ENCODE peak calls at places on chromosome 12, in four cellular contexts. One of them, this sample, is unnamed.
A peak's percentile ranks its signal among the peaks of the same experiment; 100 is the strongest.

GRCh38 chr12:124824195-124824594 is 39.5 kb downstream of the SCARB1 start:
- DNase-seq in fibroblast of lung: no peak
- DNase-seq in CD8-positive, alpha-beta T cell: no peak
- DNase-seq in HFFc6: no peak
- DNase-seq in this sample: no peak

GRCh38 chr12:851913-852312 is 97.6 kb downstream of the RAD52 start:
- DNase-seq in fibroblast of lung: peak; percentile 79
- DNase-seq in HFFc6: peak; percentile 66
- DNase-seq in CD8-positive, alpha-beta T cell: no peak
- DNase-seq in this sample: no peak

GRCh38 chr12:79300199-79300568 is 390.6 kb downstream of the PAWR start:
- DNase-seq in HFFc6: peak; percentile 16
- DNase-seq in fibroblast of lung: peak; percentile 28
- DNase-seq in CD8-positive, alpha-beta T cell: no peak
- DNase-seq in this sample: no peak

GRCh38 chr12:59115526-59115925 is 195.2 kb upstream of the LRIG3 start:
- DNase-seq in fibroblast of lung: peak; percentile 56
- DNase-seq in CD8-positive, alpha-beta T cell: no peak
- DNase-seq in HFFc6: peak; percentile 22
- DNase-seq in this sample: no peak

GRCh38 chr12:118274066-118274465 is 98.6 kb downstream of the TAOK3 start:
- DNase-seq in fibroblast of lung: no peak
- DNase-seq in HFFc6: no peak
- DNase-seq in CD8-positive, alpha-beta T cell: no peak
- DNase-seq in this sample: no peak

GRCh38 chr12:102406033-102406584 is 74.3 kb downstream of the IGF1 start:
- DNase-seq in HFFc6: no peak
- DNase-seq in fibroblast of lung: peak; percentile 42
- DNase-seq in CD8-positive, alpha-beta T cell: no peak
- DNase-seq in this sample: no peak

GRCh38 chr12:49549735-49550710 is 11.2 kb downstream of the KCNH3 start:
- DNase-seq in fibroblast of lung: no peak
- DNase-seq in HFFc6: no peak
- DNase-seq in CD8-positive, alpha-beta T cell: no peak
- DNase-seq in this sample: no peak

GRCh38 chr12:3973939-3974644 is 100.9 kb upstream of the PARP11 start:
- DNase-seq in fibroblast of lung: no peak
- DNase-seq in HFFc6: no peak
- DNase-seq in CD8-positive, alpha-beta T cell: no peak
- DNase-seq in this sample: no peak

GRCh38 chr12:2311001-2311778 is 258.4 kb downstream of the CACNA1C start:
- DNase-seq in fibroblast of lung: peak; percentile 87
- DNase-seq in HFFc6: peak; percentile 77
- DNase-seq in CD8-positive, alpha-beta T cell: no peak
- DNase-seq in this sample: no peak

GRCh38 chr12:106790020-106790419 is 15.5 kb downstream of the RIC8B start:
- DNase-seq in HFFc6: no peak
- DNase-seq in fibroblast of lung: no peak
- DNase-seq in CD8-positive, alpha-beta T cell: no peak
- DNase-seq in this sample: no peak

GRCh38 chr12:14716848-14717444 is 20.5 kb upstream of the GUCY2C start:
- DNase-seq in HFFc6: peak; percentile 30
- DNase-seq in CD8-positive, alpha-beta T cell: peak; percentile 62
- DNase-seq in fibroblast of lung: peak; percentile 36
- DNase-seq in this sample: no peak

GRCh38 chr12:105198961-105199360 is 37.0 kb downstream of the APPL2 start:
- DNase-seq in fibroblast of lung: no peak
- DNase-seq in CD8-positive, alpha-beta T cell: no peak
- DNase-seq in HFFc6: no peak
- DNase-seq in this sample: no peak

GRCh38 chr12:54287316-54288157 is 7.0 kb downstream of the HNRNPA1 start:
- DNase-seq in fibroblast of lung: no peak
- DNase-seq in HFFc6: no peak
- DNase-seq in CD8-positive, alpha-beta T cell: no peak
- DNase-seq in this sample: no peak

DNA sequence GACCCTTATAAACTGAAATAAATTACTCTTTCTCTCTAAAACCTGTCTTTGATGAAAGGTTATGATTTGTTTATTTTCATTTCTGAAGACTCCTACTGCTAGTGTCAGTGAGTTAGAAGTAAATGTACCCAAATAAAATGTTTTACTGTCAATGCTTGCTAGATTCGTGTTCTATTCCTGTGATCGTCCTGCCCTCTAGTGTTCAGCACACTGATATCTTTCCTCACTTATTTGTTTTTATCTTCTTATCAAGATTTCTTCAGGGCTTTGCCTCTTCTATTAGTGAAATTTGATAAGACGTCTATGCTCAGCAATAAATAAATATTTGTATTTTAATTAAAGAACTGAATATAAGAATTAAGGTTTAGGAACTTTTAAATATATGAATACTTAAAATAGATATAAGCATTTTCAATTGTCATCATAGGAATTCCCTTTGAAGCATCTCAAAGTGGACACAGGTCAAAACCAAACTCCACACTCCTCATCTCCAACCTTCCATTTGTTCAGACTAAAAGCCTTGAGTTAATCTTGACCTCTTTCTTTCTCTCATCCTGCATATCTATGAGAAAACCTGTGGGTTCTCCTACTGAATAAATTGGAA is 75.8 kb downstream of the C12orf50 start:
- DNase-seq in HFFc6: peak; percentile 33
- DNase-seq in fibroblast of lung: peak; percentile 53
- DNase-seq in CD8-positive, alpha-beta T cell: no peak
- DNase-seq in this sample: no peak
- TF ChIP-seq CTCF in HFFc6: peak; percentile 79
- TF ChIP-seq CTCF in fibroblast of lung: peak; percentile 67
- TF ChIP-seq CTCF in CD8-positive, alpha-beta T cell: no peak
- TF ChIP-seq CTCF in this sample: no peak

GRCh38 chr12:131671276-131671675 is 39.6 kb upstream of the SFSWAP start:
- DNase-seq in CD8-positive, alpha-beta T cell: no peak
- DNase-seq in fibroblast of lung: no peak
- DNase-seq in HFFc6: no peak
- DNase-seq in this sample: no peak
- TF ChIP-seq CTCF in CD8-positive, alpha-beta T cell: no peak
- TF ChIP-seq CTCF in fibroblast of lung: no peak
- TF ChIP-seq CTCF in HFFc6: no peak
- TF ChIP-seq CTCF in this sample: no peak

GRCh38 chr12:69484428-69484827 is 14.2 kb downstream of the FRS2 start:
- DNase-seq in HFFc6: no peak
- DNase-seq in CD8-positive, alpha-beta T cell: no peak
- DNase-seq in fibroblast of lung: no peak
- DNase-seq in this sample: no peak
- TF ChIP-seq CTCF in HFFc6: no peak
- TF ChIP-seq CTCF in CD8-positive, alpha-beta T cell: no peak
- TF ChIP-seq CTCF in fibroblast of lung: no peak
- TF ChIP-seq CTCF in this sample: no peak

GRCh38 chr12:112782921-112783320 is 8.6 kb upstream of the RPH3A start:
- DNase-seq in fibroblast of lung: no peak
- DNase-seq in HFFc6: no peak
- DNase-seq in CD8-positive, alpha-beta T cell: no peak
- DNase-seq in this sample: no peak

GRCh38 chr12:112792306-112792705 is 758 bp downstream of the RPH3A start:
- DNase-seq in CD8-positive, alpha-beta T cell: no peak
- DNase-seq in fibroblast of lung: no peak
- DNase-seq in HFFc6: no peak
- DNase-seq in this sample: no peak

GRCh38 chr12:112792743-112793142 is 1.2 kb downstream of the RPH3A start:
- DNase-seq in fibroblast of lung: no peak
- DNase-seq in CD8-positive, alpha-beta T cell: no peak
- DNase-seq in HFFc6: no peak
- DNase-seq in this sample: no peak

GRCh38 chr12:112782250-112782649 is 9.3 kb upstream of the RPH3A start:
- DNase-seq in HFFc6: no peak
- DNase-seq in CD8-positive, alpha-beta T cell: no peak
- DNase-seq in fibroblast of lung: no peak
- DNase-seq in this sample: no peak

DNA sequence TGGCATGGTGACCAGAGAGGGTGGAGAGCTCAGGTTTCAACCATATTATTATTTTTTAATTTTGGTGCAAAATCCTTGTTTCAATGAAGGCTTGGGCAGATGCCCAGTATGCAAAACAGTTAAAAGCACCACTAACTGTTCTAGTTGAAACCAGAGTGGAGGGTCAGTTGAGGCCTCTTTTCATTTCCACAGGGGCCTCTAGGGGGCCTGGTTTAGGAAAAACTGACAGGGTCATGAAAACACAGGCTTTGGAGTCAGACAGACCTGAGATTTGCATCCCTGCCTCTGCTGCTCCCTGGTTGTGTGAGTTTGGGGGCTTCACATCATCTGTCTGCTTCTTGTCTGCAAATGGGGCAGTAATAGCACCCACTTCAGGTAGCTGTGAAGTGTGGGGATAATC is 3.3 kb upstream of the RPH3A start:
- DNase-seq in HFFc6: no peak
- DNase-seq in CD8-positive, alpha-beta T cell: no peak
- DNase-seq in fibroblast of lung: no peak
- DNase-seq in this sample: no peak
- TF ChIP-seq CTCF in HFFc6: no peak
- TF ChIP-seq CTCF in CD8-positive, alpha-beta T cell: no peak
- TF ChIP-seq CTCF in fibroblast of lung: no peak
- TF ChIP-seq CTCF in this sample: no peak

GRCh38 chr12:65911321-65911720 is 87.0 kb downstream of the HMGA2 start:
- DNase-seq in fibroblast of lung: peak; percentile 34
- DNase-seq in HFFc6: peak; percentile 47
- DNase-seq in CD8-positive, alpha-beta T cell: no peak
- DNase-seq in this sample: no peak

GRCh38 chr12:65922077-65922476 is 97.8 kb downstream of the HMGA2 start:
- DNase-seq in CD8-positive, alpha-beta T cell: no peak
- DNase-seq in HFFc6: no peak
- DNase-seq in fibroblast of lung: no peak
- DNase-seq in this sample: peak; percentile 39

GRCh38 chr12:65918057-65918456 is 93.8 kb downstream of the HMGA2 start:
- DNase-seq in HFFc6: no peak
- DNase-seq in fibroblast of lung: no peak
- DNase-seq in CD8-positive, alpha-beta T cell: no peak
- DNase-seq in this sample: no peak

GRCh38 chr12:65916991-65917676 is 92.9 kb downstream of the HMGA2 start:
- DNase-seq in HFFc6: no peak
- DNase-seq in fibroblast of lung: no peak
- DNase-seq in CD8-positive, alpha-beta T cell: no peak
- DNase-seq in this sample: no peak
- TF ChIP-seq CTCF in HFFc6: peak; percentile 16
- TF ChIP-seq CTCF in fibroblast of lung: no peak
- TF ChIP-seq CTCF in CD8-positive, alpha-beta T cell: no peak
- TF ChIP-seq CTCF in this sample: no peak

GRCh38 chr12:117100251-117100650 is 1.0 kb upstream of the TESC start:
- DNase-seq in CD8-positive, alpha-beta T cell: no peak
- DNase-seq in fibroblast of lung: no peak
- DNase-seq in HFFc6: no peak
- DNase-seq in this sample: no peak
- TF ChIP-seq CTCF in CD8-positive, alpha-beta T cell: no peak
- TF ChIP-seq CTCF in fibroblast of lung: peak; percentile 35
- TF ChIP-seq CTCF in HFFc6: peak; percentile 68
- TF ChIP-seq CTCF in this sample: no peak

This sample was measured in natural killer cell.